ENCODE peak calls at places on chromosome 5, in eight cellular contexts. Z is lower lobe of right lung; G is AG10803; Y is astrocyte of the spinal cord; X is foreskin fibroblast; Q is hepatocyte; U is CD8-positive, alpha-beta T cell; D is fibroblast of lung. N is an unnamed sample.

GRCh38 chr5:172141949-172142319 is 46.1 kb downstream of the STK10 start:
- DNase-seq in U (no peak), D (no peak), G (no peak), Y (no peak), Q (no peak), Z (no peak), X (no peak), N (no peak)

GRCh38 chr5:124240732-124241131 is 505.7 kb downstream of the ZNF608 start:
- DNase-seq in G (no peak), X (no peak), Y (no peak), D (no peak), U (no peak), Z (no peak), Q (no peak), N (no peak)

GRCh38 chr5:66779535-66779934 is 183.3 kb downstream of the MAST4 start:
- DNase-seq in G (no peak), U (no peak), Z (no peak), X (no peak), Y (no peak), D (no peak), Q (no peak), N (no peak)

GRCh38 chr5:538271-538771 is 14.1 kb upstream of the SLC9A3 start:
- DNase-seq in X (no peak), D (no peak), Z (peak), G (no peak), Q (no peak), U (no peak), Y (no peak), N (no peak)

GRCh38 chr5:155947394-155948062 is 379.4 kb upstream of the SGCD start:
- DNase-seq in X (no peak), G (peak), D (peak), Y (no peak), Q (peak), U (no peak), Z (no peak), N (no peak)

GRCh38 chr5:80184235-80185023 is 71.4 kb downstream of the SERINC5 start:
- DNase-seq in U (peak), Z (peak), Q (peak), X (no peak), Y (no peak), D (no peak), G (no peak), N (no peak)

GRCh38 chr5:464843-465590 is 22.0 kb downstream of the EXOC3 start:
- DNase-seq in Z (no peak), Y (no peak), U (no peak), G (no peak), D (no peak), X (no peak), Q (no peak), N (no peak)

GRCh38 chr5:174503461-174504265 is 220.7 kb upstream of the MSX2 start:
- DNase-seq in X (peak), D (peak), Y (peak), Q (peak), G (peak), U (no peak), Z (no peak), N (no peak)

GRCh38 chr5:41722359-41722950 is 147.8 kb downstream of the OXCT1 start:
- DNase-seq in Z (no peak), Y (peak), X (no peak), U (no peak), Q (no peak), D (no peak), G (no peak), N (no peak)

GRCh38 chr5:34627794-34628193 is 28.3 kb upstream of the RAI14 start:
- DNase-seq in Y (peak), U (no peak), Q (no peak), X (peak), Z (no peak), D (peak), G (peak), N (no peak)

GRCh38 chr5:132446621-132447020 is 44.0 kb downstream of the IRF1 start:
- DNase-seq in X (peak), U (no peak), Z (no peak), Y (peak), D (peak), G (peak), Q (no peak), N (no peak)

GRCh38 chr5:113292535-113292934 is 142.3 kb downstream of the TSSK1B start:
- DNase-seq in Y (no peak), G (no peak), U (no peak), X (no peak), Q (peak), Z (no peak), D (peak), N (no peak)

GRCh38 chr5:34833991-34834793 is 4.8 kb upstream of the TTC23L start:
- DNase-seq in D (peak), X (no peak), Y (no peak), Z (no peak), Q (no peak), G (peak), U (no peak), N (no peak)

GRCh38 chr5:94218374-94218773 is 400.0 kb downstream of the KIAA0825 start:
- DNase-seq in D (peak), Y (peak), Z (no peak), U (no peak), G (peak), Q (no peak), X (peak), N (no peak)

GRCh38 chr5:177500685-177501522 is 3.5 kb upstream of the PDLIM7 start:
- DNase-seq in Q (peak), Z (peak), X (peak), Y (peak), U (peak), G (peak), D (peak), N (peak)

GRCh38 chr5:94674841-94675382 is 56.4 kb downstream of the SLF1 start:
- DNase-seq in Z (no peak), D (peak), X (no peak), Y (no peak), Q (no peak), U (no peak), G (no peak), N (no peak)

GRCh38 chr5:119365847-119366536 is 10.2 kb downstream of the TNFAIP8 start:
- DNase-seq in X (no peak), U (no peak), Q (no peak), G (peak), Z (no peak), D (no peak), Y (no peak), N (no peak)

GRCh38 chr5:161096591-161096990 is 244.6 kb upstream of the ATP10B start:
- DNase-seq in Y (no peak), X (no peak), U (no peak), Z (no peak), G (no peak), Q (peak), D (no peak), N (no peak)

GRCh38 chr5:133610489-133611356 is 1.6 kb downstream of the FSTL4 start:
- DNase-seq in G (peak), Z (peak), U (no peak), X (peak), Y (peak), Q (peak), D (peak), N (peak)

GRCh38 chr5:72453260-72453775 is 53.9 kb downstream of the ZNF366 start:
- DNase-seq in U (no peak), Y (no peak), G (no peak), D (no peak), X (no peak), Z (no peak), Q (no peak), N (no peak)

GRCh38 chr5:65880673-65881072 is 45.7 kb upstream of the ERBIN start:
- DNase-seq in Z (no peak), G (no peak), U (no peak), Y (no peak), Q (no peak), D (no peak), X (no peak), N (no peak)

GRCh38 chr5:82523633-82524032 is 245.5 kb upstream of the RPS23 start:
- DNase-seq in G (no peak), Z (no peak), D (no peak), Q (no peak), X (no peak), U (no peak), Y (no peak), N (no peak)

GRCh38 chr5:93915142-93915553 is 173.7 kb upstream of the POU5F2 start:
- DNase-seq in X (peak), Q (peak), Y (peak), D (peak), G (peak), Z (no peak), U (no peak), N (no peak)

GRCh38 chr5:173327948-173328895 is at the start of gene STC2:
- DNase-seq in X (peak), U (no peak), Q (peak), Z (peak), D (peak), Y (peak), G (peak), N (peak)

GRCh38 chr5:366541-367357 is 45.2 kb downstream of the AHRR start:
- DNase-seq in Q (no peak), X (no peak), Y (no peak), U (no peak), G (no peak), D (no peak), Z (no peak), N (no peak)

GRCh38 chr5:137395011-137395755 is 103.9 kb downstream of the SPOCK1 start:
- DNase-seq in X (peak), D (no peak), G (peak), Q (no peak), U (no peak), Y (peak), Z (no peak), N (no peak)

GRCh38 chr5:79742549-79743136 is 53.0 kb downstream of the CMYA5 start:
- DNase-seq in G (no peak), Y (no peak), U (no peak), D (no peak), Q (no peak), X (no peak), Z (no peak), N (no peak)

GRCh38 chr5:126046275-126046674 is 376.9 kb upstream of the GRAMD2B start:
- DNase-seq in Q (no peak), D (no peak), Z (no peak), Y (no peak), X (no peak), U (no peak), G (no peak), N (no peak)

GRCh38 chr5:133451926-133452325 is 160.4 kb downstream of the FSTL4 start:
- DNase-seq in X (no peak), U (no peak), D (no peak), Z (no peak), Q (no peak), G (no peak), Y (no peak), N (no peak)

GRCh38 chr5:41369799-41370198 is 140.6 kb downstream of the PLCXD3 start:
- DNase-seq in Z (no peak), G (no peak), Q (no peak), X (no peak), U (no peak), Y (no peak), D (no peak), N (no peak)

GRCh38 chr5:149611327-149611726 is 30.0 kb downstream of the ARHGEF37 start:
- DNase-seq in D (peak), G (peak), Y (peak), Z (no peak), U (no peak), Q (peak), X (peak), N (no peak)

GRCh38 chr5:34863947-34864346 is 25.0 kb downstream of the TTC23L start:
- DNase-seq in D (no peak), Z (no peak), Q (no peak), U (no peak), G (no peak), X (no peak), Y (no peak), N (no peak)

GRCh38 chr5:36150676-36151433 is 832 bp downstream of the LMBRD2 start:
- DNase-seq in Z (peak), D (peak), Q (peak), U (no peak), Y (peak), X (peak), G (peak), N (peak)

GRCh38 chr5:132751971-132752580 is 4.8 kb downstream of the CCNI2 start:
- DNase-seq in U (peak), X (no peak), Q (no peak), D (no peak), Z (no peak), Y (no peak), G (no peak), N (no peak)

GRCh38 chr5:39194466-39195136 is 24.8 kb downstream of the FYB1 start:
- DNase-seq in G (peak), U (no peak), Q (peak), D (peak), Z (no peak), X (peak), Y (peak), N (no peak)

GRCh38 chr5:97165726-97166125 is 17.3 kb downstream of the RIOK2 start:
- DNase-seq in G (no peak), U (no peak), X (no peak), D (no peak), Z (no peak), Y (no peak), Q (peak), N (no peak)

GRCh38 chr5:34854459-34855174 is 15.7 kb downstream of the TTC23L start:
- DNase-seq in Q (no peak), D (no peak), Y (peak), X (no peak), G (no peak), U (no peak), Z (no peak), N (no peak)

GRCh38 chr5:159441441-159441840 is 111.2 kb upstream of the IL12B start:
- DNase-seq in Q (peak), Y (no peak), G (no peak), U (no peak), X (no peak), Z (no peak), D (no peak), N (peak)
- TF ChIP-seq CTCF in Q (no peak), Y (peak), G (peak), U (no peak), X (peak), Z (no peak), D (peak), N (peak)

GRCh38 chr5:138527170-138527569 is 15.9 kb downstream of the ETF1 start:
- DNase-seq in Y (no peak), G (no peak), X (no peak), U (no peak), Z (no peak), Q (no peak), D (no peak), N (no peak)
- TF ChIP-seq CTCF in Y (no peak), G (peak), X (no peak), U (no peak), Z (no peak), Q (no peak), D (no peak), N (no peak)

DNA sequence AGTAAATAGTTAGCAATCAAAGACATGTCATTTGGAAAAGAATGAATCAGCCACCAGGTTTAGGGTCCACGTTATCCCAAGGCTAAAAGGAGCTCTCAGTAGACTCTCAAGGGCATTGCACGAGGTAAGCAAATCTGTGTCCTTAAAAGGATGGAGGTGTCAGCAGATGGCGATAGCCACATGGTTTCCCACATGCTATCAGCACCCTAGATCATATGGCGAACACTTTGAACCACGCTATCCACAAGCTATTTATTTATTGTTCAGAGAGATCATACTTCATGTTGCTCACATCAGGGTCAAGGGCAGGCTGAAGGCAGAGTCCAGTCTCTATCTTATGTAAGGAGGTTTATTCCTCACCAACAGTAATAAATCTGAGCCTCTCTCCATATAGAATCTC is 43.7 kb downstream of the CDH6 start:
- DNase-seq in Y (no peak), Z (no peak), Q (no peak), D (peak), G (peak), X (peak), U (no peak), N (no peak)
- TF ChIP-seq CTCF in Y (no peak), Z (no peak), Q (no peak), D (no peak), G (peak), X (peak), U (no peak), N (no peak)

GRCh38 chr5:180618830-180619562 is 27.7 kb upstream of the SCGB3A1 start:
- DNase-seq in X (peak), G (peak), Z (no peak), U (peak), D (peak), Q (peak), Y (peak), N (peak)
- TF ChIP-seq CTCF in X (peak), G (no peak), Z (peak), U (no peak), D (peak), Q (peak), Y (peak), N (peak)

GRCh38 chr5:141917760-141918159 is 5.9 kb upstream of the DELE1 start:
- DNase-seq in Y (no peak), U (no peak), D (no peak), G (no peak), Q (no peak), X (no peak), Z (no peak), N (no peak)

GRCh38 chr5:141914797-141915196 is 8.9 kb upstream of the DELE1 start:
- DNase-seq in X (no peak), Q (no peak), Y (no peak), U (peak), G (no peak), D (no peak), Z (no peak), N (no peak)

GRCh38 chr5:141914154-141914743 is 9.4 kb upstream of the DELE1 start:
- DNase-seq in X (no peak), U (peak), Q (peak), G (no peak), D (no peak), Z (peak), Y (no peak), N (peak)

GRCh38 chr5:141916522-141916921 is 7.1 kb upstream of the DELE1 start:
- DNase-seq in Y (no peak), D (no peak), X (no peak), U (no peak), Z (no peak), Q (no peak), G (no peak), N (no peak)

DNA sequence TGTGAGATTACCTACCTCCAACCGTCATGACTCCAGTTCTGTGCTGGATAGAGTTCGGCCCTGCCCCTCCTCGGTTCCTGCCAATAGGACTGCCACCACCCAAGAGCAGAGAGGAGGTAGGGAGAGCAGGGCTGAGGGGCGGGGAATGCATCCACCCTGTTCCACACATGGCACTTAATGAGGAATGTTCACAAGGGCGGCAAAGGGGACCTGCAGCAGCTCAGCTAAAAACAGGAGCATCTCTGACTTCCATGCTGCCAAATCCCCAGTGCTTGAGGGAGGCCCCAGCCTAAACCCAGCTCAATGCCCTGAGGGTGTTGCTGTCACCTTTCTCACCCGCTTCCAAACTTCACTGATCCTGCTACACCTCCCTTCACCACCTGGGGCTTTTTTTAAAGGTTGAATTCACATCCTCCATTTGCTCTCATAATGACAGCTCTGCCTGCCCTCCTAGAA is 7.8 kb upstream of the DELE1 start:
- DNase-seq in G (no peak), U (peak), D (no peak), Y (no peak), Z (no peak), Q (no peak), X (no peak), N (peak)
- TF ChIP-seq CTCF in G (no peak), U (no peak), D (no peak), Y (no peak), Z (no peak), Q (no peak), X (no peak), N (no peak)